ENCODE peak calls at places on chromosomes 13 and 19, in five cellular contexts. Y is HCT116, L is breast epithelium, U is endothelial cell of umbilical vein, C is spleen. K is an unnamed sample.

GRCh38 chr19:50949792-50950320 is 3.0 kb downstream of the KLK5 start:
- DNase-seq in Y (no peak), L (no peak), C (no peak), U (no peak), K (no peak)

GRCh38 chr19:32603961-32604360 is 23.0 kb downstream of the PDCD5 start:
- DNase-seq in Y (no peak), C (no peak), L (no peak), U (no peak), K (no peak)

GRCh38 chr19:16458391-16459128 is 13.2 kb downstream of the EPS15L1 start:
- DNase-seq in C (no peak), L (no peak), Y (no peak), U (no peak), K (no peak)

GRCh38 chr19:45640849-45641273 is 1.7 kb upstream of the EML2 start:
- DNase-seq in L (no peak), C (peak), Y (peak), U (no peak), K (no peak)

GRCh38 chr13:104805346-104805745 is 1730.1 kb downstream of the EFNB2 start:
- DNase-seq in U (no peak), L (no peak), Y (no peak), C (no peak), K (no peak)

GRCh38 chr13:75687145-75687763 is 51.1 kb downstream of the LMO7 start:
- DNase-seq in U (peak), L (no peak), C (no peak), Y (peak), K (no peak)

GRCh38 chr13:72437458-72437857 is 290.0 kb downstream of the MZT1 start:
- DNase-seq in L (no peak), U (no peak), Y (no peak), C (no peak), K (no peak)

GRCh38 chr19:16066611-16067104 is 9.6 kb upstream of the TPM4 start:
- DNase-seq in L (no peak), C (peak), Y (peak), U (peak), K (no peak)

GRCh38 chr13:79874396-79875360 is 393.7 kb downstream of the NDFIP2 start:
- DNase-seq in C (no peak), Y (no peak), L (no peak), U (no peak), K (no peak)

GRCh38 chr13:32585625-32586021 is 629 bp upstream of the PDS5B start:
- DNase-seq in L (no peak), Y (no peak), U (no peak), C (peak), K (no peak)

GRCh38 chr19:11798391-11799296 is at the start of gene ZNF491:
- DNase-seq in L (peak), C (peak), U (peak), Y (no peak), K (peak)

GRCh38 chr19:17424743-17425365 is 5.0 kb downstream of the MVB12A start:
- DNase-seq in Y (no peak), L (no peak), U (peak), C (peak), K (no peak)

GRCh38 chr19:18157465-18158063 is 4.6 kb downstream of the PIK3R2 start:
- DNase-seq in U (no peak), Y (no peak), C (no peak), L (no peak), K (no peak)

GRCh38 chr13:52849727-52850395 is 1.4 kb upstream of the PCDH8 start:
- DNase-seq in L (no peak), C (no peak), U (no peak), Y (no peak), K (no peak)

GRCh38 chr19:56983148-56983547 is 136.6 kb upstream of the USP29 start:
- DNase-seq in Y (no peak), U (no peak), L (no peak), C (no peak), K (no peak)

DNA sequence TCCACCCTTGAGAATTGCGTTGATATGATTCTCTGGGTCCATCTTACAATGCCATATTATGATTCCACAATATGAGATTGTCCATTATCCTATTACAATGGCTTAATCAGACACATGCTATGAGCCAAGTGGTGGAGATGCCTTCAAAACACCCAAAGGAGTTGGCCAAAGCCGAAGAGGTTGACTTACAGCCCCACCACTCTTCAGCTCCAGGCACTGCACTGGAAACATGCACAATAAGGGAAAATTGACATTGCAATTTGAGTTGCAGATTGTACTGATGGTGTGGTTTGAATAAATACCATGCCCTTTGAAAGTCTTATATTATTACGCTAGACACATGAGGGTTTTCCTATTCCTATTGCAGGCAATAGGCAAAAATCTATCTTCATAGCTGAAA is 75.4 kb upstream of the TNFSF11 start:
- DNase-seq in Y (no peak), U (no peak), L (no peak), C (no peak), K (no peak)
- H3K27ac ChIP-seq in Y (no peak), U (no peak), L (no peak), C (no peak), K (no peak)

GRCh38 chr13:114063545-114064515 is 68.6 kb downstream of the RASA3 start:
- DNase-seq in Y (no peak), C (peak), L (no peak), U (no peak), K (peak)
- TF ChIP-seq POLR2AphosphoS5 in Y (peak), C (peak), L (peak), U (no peak), K (peak)

DNA sequence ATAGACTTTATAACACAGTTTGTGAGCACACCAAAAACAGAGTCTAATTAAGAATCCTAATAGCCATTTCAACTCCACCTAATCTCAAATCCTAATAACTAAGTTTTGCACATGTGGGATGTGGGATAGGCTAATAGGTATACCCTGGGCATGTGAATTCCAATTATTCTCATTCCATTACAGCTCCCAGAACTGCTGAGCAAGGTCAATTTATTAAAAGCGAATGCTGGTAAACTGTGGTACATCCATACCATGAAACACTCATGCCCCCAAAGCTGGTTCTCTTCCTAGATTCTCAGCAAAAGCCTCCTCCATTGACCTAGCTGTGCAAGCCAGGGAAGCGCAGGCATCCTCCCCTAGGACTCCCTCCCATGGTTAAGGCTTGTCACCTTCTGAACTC is 113.8 kb downstream of the USP12 start:
- DNase-seq in U (no peak), Y (no peak), L (no peak), C (no peak), K (no peak)
- TF ChIP-seq POLR2A in U (no peak), Y (no peak), L (no peak), C (no peak), K (no peak)

DNA sequence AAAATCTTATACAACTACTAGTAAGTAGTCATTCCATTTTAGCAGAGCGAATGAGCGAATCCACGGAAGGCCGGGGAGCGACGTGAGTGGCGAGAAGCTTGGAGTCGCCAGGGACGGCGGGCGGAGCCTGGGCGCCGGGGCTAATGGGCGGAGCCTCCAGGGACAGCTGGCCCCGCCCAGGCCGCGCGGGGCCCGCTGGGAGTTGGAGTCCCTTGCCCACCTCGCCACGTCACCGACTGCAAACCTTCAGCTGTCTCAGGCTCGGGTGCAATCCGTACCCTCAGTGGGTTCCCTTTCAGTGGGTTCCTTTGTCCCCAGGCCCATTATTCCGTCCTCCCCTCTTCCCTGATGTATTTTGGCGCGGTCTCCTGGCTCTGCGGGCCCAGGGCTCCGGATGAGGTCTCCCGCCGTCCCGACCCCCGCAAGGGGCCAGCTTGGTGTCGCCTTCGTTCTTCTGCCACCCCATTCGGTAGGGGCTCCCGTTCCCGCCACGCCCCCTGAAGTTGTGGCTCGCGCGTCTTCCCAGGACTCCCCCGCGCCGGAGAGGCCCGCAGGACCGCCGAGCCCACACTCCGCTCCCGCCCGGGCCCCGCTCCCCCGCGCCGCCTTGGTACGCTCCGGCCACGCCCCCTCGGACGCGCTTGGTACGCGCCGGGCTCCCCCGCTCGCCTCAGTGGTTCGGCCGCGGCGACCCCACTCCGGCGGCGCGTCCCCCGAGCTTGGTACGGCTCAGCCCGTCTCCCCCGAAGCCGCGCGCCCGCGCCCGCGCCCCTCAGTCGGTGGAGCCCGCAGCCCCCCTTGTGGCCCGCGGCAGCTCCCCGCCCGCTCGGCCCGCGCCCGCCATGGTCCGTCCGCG is at the start of gene PTOV1:
- DNase-seq in L (peak), U (peak), Y (peak), C (peak), K (peak)
- H3K27ac ChIP-seq in L (peak), U (peak), Y (peak), C (peak), K (peak)

GRCh38 chr19:7104783-7105447 is 35.4 kb downstream of the ZNF557 start:
- DNase-seq in C (no peak), Y (no peak), L (no peak), U (no peak), K (no peak)

GRCh38 chr19:7099597-7099921 is 30.1 kb downstream of the ZNF557 start:
- DNase-seq in U (no peak), C (no peak), Y (no peak), L (no peak), K (no peak)

GRCh38 chr19:7101498-7102253 is 32.2 kb downstream of the ZNF557 start:
- DNase-seq in Y (no peak), L (no peak), C (no peak), U (no peak), K (no peak)

GRCh38 chr19:7098096-7098495 is 28.6 kb downstream of the ZNF557 start:
- DNase-seq in C (no peak), L (no peak), U (no peak), Y (no peak), K (no peak)

DNA sequence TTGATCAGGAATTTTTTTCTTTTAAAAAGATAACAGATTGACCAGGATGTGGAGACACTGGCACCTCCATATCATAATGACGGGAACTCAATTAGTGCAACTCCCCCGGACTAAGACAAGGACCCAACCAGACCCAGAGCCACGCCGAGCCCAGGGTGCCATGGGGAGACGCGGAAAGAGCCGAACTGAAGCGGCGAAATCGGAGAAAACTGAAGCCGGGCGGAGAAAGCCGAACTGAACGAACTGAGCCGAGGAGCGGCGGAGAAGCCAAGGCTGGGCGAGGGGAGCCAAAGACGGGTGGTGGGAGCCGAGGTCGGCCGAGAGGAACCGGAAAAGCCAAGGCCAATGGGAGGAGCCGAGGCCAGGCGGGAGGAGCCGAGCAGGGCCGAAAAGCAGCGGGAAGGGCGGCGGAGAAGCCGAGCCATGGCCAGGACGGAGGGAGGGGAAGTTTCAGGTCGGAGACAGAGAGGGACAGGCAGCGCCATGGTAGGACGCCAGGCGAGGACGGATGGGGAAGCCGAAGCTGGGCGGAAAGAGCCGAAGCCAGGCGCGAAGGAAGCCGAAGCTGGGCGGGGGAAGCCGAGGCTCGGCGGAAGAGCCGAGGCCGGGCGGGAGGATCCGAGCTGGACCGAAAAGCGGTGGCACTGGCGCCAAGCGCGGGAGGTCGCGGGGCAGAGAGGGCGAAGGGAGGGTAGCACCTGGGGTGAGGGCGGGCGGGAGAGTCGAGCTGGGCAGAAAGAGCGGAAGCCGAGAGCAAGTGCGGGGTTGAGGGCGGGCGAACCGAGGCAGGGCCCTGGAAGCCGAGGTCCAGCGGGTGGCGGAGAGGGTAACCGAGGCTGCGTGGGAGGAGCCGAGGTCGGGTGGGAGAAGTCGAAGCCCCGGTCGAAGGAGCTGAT is 29.4 kb downstream of the ZNF557 start:
- DNase-seq in C (peak), L (peak), Y (peak), U (peak), K (peak)
- TF ChIP-seq POLR2AphosphoS5 in C (peak), L (peak), Y (peak), U (peak), K (peak)

GRCh38 chr19:14361824-14362223 is 19.4 kb upstream of the ADGRE5 start:
- DNase-seq in Y (no peak), C (peak), U (no peak), L (no peak), K (no peak)

GRCh38 chr19:14367016-14367415 is 14.2 kb upstream of the ADGRE5 start:
- DNase-seq in C (no peak), L (no peak), U (no peak), Y (no peak), K (no peak)

GRCh38 chr19:14368011-14368513 is 13.2 kb upstream of the ADGRE5 start:
- DNase-seq in L (no peak), Y (no peak), C (no peak), U (no peak), K (no peak)

GRCh38 chr19:14366529-14366928 is 14.7 kb upstream of the ADGRE5 start:
- DNase-seq in Y (peak), C (peak), U (peak), L (peak), K (peak)

GRCh38 chr19:14363203-14364097 is 17.8 kb upstream of the ADGRE5 start:
- DNase-seq in Y (peak), U (peak), L (no peak), C (peak), K (no peak)
- TF ChIP-seq POLR2A in Y (peak), U (no peak), L (no peak), C (no peak), K (no peak)

GRCh38 chr13:44719857-44720671 is 143.9 kb upstream of the TSC22D1 start:
- DNase-seq in L (no peak), C (no peak), Y (no peak), U (peak), K (no peak)
- H3K27ac ChIP-seq in L (peak), C (no peak), Y (no peak), U (no peak), K (peak)

GRCh38 chr13:24313449-24313848 is 4.1 kb downstream of the C1QTNF9 start:
- DNase-seq in U (no peak), Y (no peak), C (no peak), L (no peak), K (peak)
- TF ChIP-seq POLR2AphosphoS5 in U (no peak), Y (no peak), C (no peak), L (no peak), K (no peak)